ENCODE peak calls at places on chromosomes 4 and X, in six cellular contexts. G is iPS-NIHi11; N is sigmoid colon; L is activated naive CD4-positive, alpha-beta T cell treated with anti-CD3 and anti-CD28 coated beads, Interleukin-2, amount 50 U/mL, for 72 hours; Q is non-pigmented ciliary epithelial cell; P is DMS79 treated with DMSO at 0.1 percent for 48 hours. R is an unnamed sample.

GRCh38 chr4:36277533-36277932 is 3.9 kb upstream of the DTHD1 start:
- DNase-seq in G (no peak), N (no peak), L (no peak), Q (no peak), P (no peak), R (no peak)

GRCh38 chr4:98963538-98964433 is 31.7 kb upstream of the METAP1 start:
- DNase-seq in G (no peak), N (no peak), L (no peak), Q (no peak), P (no peak), R (no peak)

GRCh38 chrX:87525771-87526229 is 8.2 kb downstream of the KLHL4 start:
- DNase-seq in G (no peak), N (no peak), L (no peak), Q (peak), P (no peak), R (no peak)

GRCh38 chr4:28879900-28880299 is 1840.3 kb upstream of the PCDH7 start:
- DNase-seq in G (no peak), N (no peak), L (no peak), Q (no peak), P (no peak), R (no peak)

GRCh38 chr4:26105372-26105771 is 191.4 kb downstream of the SMIM20 start:
- DNase-seq in G (no peak), N (no peak), L (no peak), Q (no peak), P (no peak), R (no peak)

GRCh38 chr4:137994858-137995257 is 247.3 kb downstream of the SLC7A11 start:
- DNase-seq in G (no peak), N (no peak), L (no peak), Q (peak), P (no peak), R (no peak)

GRCh38 chrX:132022115-132022862 is 813 bp upstream of the STK26 start:
- DNase-seq in G (peak), N (no peak), L (peak), Q (no peak), P (no peak), R (no peak)

GRCh38 chrX:79162076-79162475 is 17.6 kb downstream of the GPR174 start:
- DNase-seq in G (no peak), N (no peak), L (no peak), Q (no peak), P (no peak), R (no peak)

GRCh38 chrX:110108381-110108796 is 105.5 kb downstream of the TMEM164 start:
- DNase-seq in G (no peak), N (no peak), L (no peak), Q (no peak), P (no peak), R (no peak)

GRCh38 chr4:3672465-3672831 is 93.7 kb upstream of the ADRA2C start:
- DNase-seq in G (no peak), N (no peak), L (no peak), Q (no peak), P (no peak), R (no peak)

GRCh38 chrX:150581093-150581775 is 12.8 kb downstream of the MTM1 start:
- DNase-seq in G (no peak), N (no peak), L (no peak), Q (peak), P (no peak), R (no peak)

GRCh38 chr4:53098681-53099121 is 236.6 kb downstream of the RASL11B start:
- DNase-seq in G (no peak), N (no peak), L (no peak), Q (peak), P (no peak), R (no peak)